ENCODE peak calls at places on chromosomes 7 and 10, in six cellular contexts. One of them, this sample, is unnamed.

GRCh38 chr7:51428226-51428887 is 111.7 kb upstream of the COBL start:
- DNase-seq in activated CD4-positive, alpha-beta T cell treated with anti-CD3 and anti-CD28 coated beads, Interleukin-2, amount 10 ng/mL, durations not matched to agents 24 days and 14 days: no peak
- DNase-seq in T-cell: no peak
- DNase-seq in T-helper 1 cell: no peak
- DNase-seq in HEK293T: no peak
- DNase-seq in astrocyte of the hippocampus: peak
- DNase-seq in this sample: no peak

GRCh38 chr10:114879541-114880158 is 58.1 kb downstream of the FHIP2A start:
- DNase-seq in T-cell: no peak
- DNase-seq in astrocyte of the hippocampus: peak
- DNase-seq in activated CD4-positive, alpha-beta T cell treated with anti-CD3 and anti-CD28 coated beads, Interleukin-2, amount 10 ng/mL, durations not matched to agents 24 days and 14 days: peak
- DNase-seq in T-helper 1 cell: peak
- DNase-seq in HEK293T: peak
- DNase-seq in this sample: peak

GRCh38 chr10:5906651-5907050 is 16.6 kb downstream of the FBH1 start:
- DNase-seq in T-helper 1 cell: no peak
- DNase-seq in activated CD4-positive, alpha-beta T cell treated with anti-CD3 and anti-CD28 coated beads, Interleukin-2, amount 10 ng/mL, durations not matched to agents 24 days and 14 days: no peak
- DNase-seq in HEK293T: no peak
- DNase-seq in T-cell: no peak
- DNase-seq in astrocyte of the hippocampus: no peak
- DNase-seq in this sample: no peak

GRCh38 chr10:130244928-130245495 is 108.8 kb downstream of the GLRX3 start:
- DNase-seq in T-helper 1 cell: no peak
- DNase-seq in T-cell: no peak
- DNase-seq in HEK293T: no peak
- DNase-seq in astrocyte of the hippocampus: no peak
- DNase-seq in activated CD4-positive, alpha-beta T cell treated with anti-CD3 and anti-CD28 coated beads, Interleukin-2, amount 10 ng/mL, durations not matched to agents 24 days and 14 days: no peak
- DNase-seq in this sample: no peak

GRCh38 chr10:60654813-60655464 is 123.3 kb upstream of the CDK1 start:
- DNase-seq in T-helper 1 cell: no peak
- DNase-seq in activated CD4-positive, alpha-beta T cell treated with anti-CD3 and anti-CD28 coated beads, Interleukin-2, amount 10 ng/mL, durations not matched to agents 24 days and 14 days: no peak
- DNase-seq in T-cell: no peak
- DNase-seq in astrocyte of the hippocampus: peak
- DNase-seq in HEK293T: no peak
- DNase-seq in this sample: peak

GRCh38 chr7:106625678-106626301 is 35.2 kb downstream of the CCDC71L start:
- DNase-seq in T-cell: no peak
- DNase-seq in T-helper 1 cell: no peak
- DNase-seq in activated CD4-positive, alpha-beta T cell treated with anti-CD3 and anti-CD28 coated beads, Interleukin-2, amount 10 ng/mL, durations not matched to agents 24 days and 14 days: no peak
- DNase-seq in astrocyte of the hippocampus: no peak
- DNase-seq in HEK293T: no peak
- DNase-seq in this sample: no peak

GRCh38 chr7:148963583-148964509 is 64.5 kb downstream of the PDIA4 start:
- DNase-seq in T-helper 1 cell: no peak
- DNase-seq in astrocyte of the hippocampus: peak
- DNase-seq in activated CD4-positive, alpha-beta T cell treated with anti-CD3 and anti-CD28 coated beads, Interleukin-2, amount 10 ng/mL, durations not matched to agents 24 days and 14 days: no peak
- DNase-seq in HEK293T: no peak
- DNase-seq in T-cell: no peak
- DNase-seq in this sample: peak

GRCh38 chr10:87578799-87579401 is 74.2 kb downstream of the MINPP1 start:
- DNase-seq in T-helper 1 cell: no peak
- DNase-seq in activated CD4-positive, alpha-beta T cell treated with anti-CD3 and anti-CD28 coated beads, Interleukin-2, amount 10 ng/mL, durations not matched to agents 24 days and 14 days: no peak
- DNase-seq in astrocyte of the hippocampus: no peak
- DNase-seq in T-cell: no peak
- DNase-seq in HEK293T: no peak
- DNase-seq in this sample: no peak

GRCh38 chr7:1558181-1558811 is 2.3 kb upstream of the TMEM184A start:
- DNase-seq in T-cell: no peak
- DNase-seq in HEK293T: peak
- DNase-seq in activated CD4-positive, alpha-beta T cell treated with anti-CD3 and anti-CD28 coated beads, Interleukin-2, amount 10 ng/mL, durations not matched to agents 24 days and 14 days: no peak
- DNase-seq in astrocyte of the hippocampus: peak
- DNase-seq in T-helper 1 cell: no peak
- DNase-seq in this sample: peak

GRCh38 chr10:49298990-49299815 is at the start of gene C10orf71:
- DNase-seq in astrocyte of the hippocampus: no peak
- DNase-seq in HEK293T: peak
- DNase-seq in T-helper 1 cell: no peak
- DNase-seq in activated CD4-positive, alpha-beta T cell treated with anti-CD3 and anti-CD28 coated beads, Interleukin-2, amount 10 ng/mL, durations not matched to agents 24 days and 14 days: no peak
- DNase-seq in T-cell: no peak
- DNase-seq in this sample: no peak

GRCh38 chr10:70155255-70155838 is 8.8 kb upstream of the TYSND1 start:
- DNase-seq in HEK293T: no peak
- DNase-seq in T-helper 1 cell: no peak
- DNase-seq in T-cell: no peak
- DNase-seq in activated CD4-positive, alpha-beta T cell treated with anti-CD3 and anti-CD28 coated beads, Interleukin-2, amount 10 ng/mL, durations not matched to agents 24 days and 14 days: no peak
- DNase-seq in astrocyte of the hippocampus: no peak
- DNase-seq in this sample: no peak

GRCh38 chr10:72858103-72858502 is 35.4 kb upstream of the OIT3 start:
- DNase-seq in astrocyte of the hippocampus: no peak
- DNase-seq in T-helper 1 cell: no peak
- DNase-seq in HEK293T: no peak
- DNase-seq in activated CD4-positive, alpha-beta T cell treated with anti-CD3 and anti-CD28 coated beads, Interleukin-2, amount 10 ng/mL, durations not matched to agents 24 days and 14 days: no peak
- DNase-seq in T-cell: no peak
- DNase-seq in this sample: no peak

GRCh38 chr7:150876817-150877526 is 24.7 kb downstream of the AOC1 start:
- DNase-seq in HEK293T: peak
- DNase-seq in astrocyte of the hippocampus: peak
- DNase-seq in activated CD4-positive, alpha-beta T cell treated with anti-CD3 and anti-CD28 coated beads, Interleukin-2, amount 10 ng/mL, durations not matched to agents 24 days and 14 days: peak
- DNase-seq in T-helper 1 cell: peak
- DNase-seq in T-cell: peak
- DNase-seq in this sample: peak

GRCh38 chr7:139059905-139060304 is 24.1 kb upstream of the ZC3HAV1L start:
- DNase-seq in astrocyte of the hippocampus: no peak
- DNase-seq in HEK293T: no peak
- DNase-seq in activated CD4-positive, alpha-beta T cell treated with anti-CD3 and anti-CD28 coated beads, Interleukin-2, amount 10 ng/mL, durations not matched to agents 24 days and 14 days: no peak
- DNase-seq in T-cell: no peak
- DNase-seq in T-helper 1 cell: no peak
- DNase-seq in this sample: no peak

GRCh38 chr10:71429304-71429703 is 32.6 kb downstream of the CDH23 start:
- DNase-seq in activated CD4-positive, alpha-beta T cell treated with anti-CD3 and anti-CD28 coated beads, Interleukin-2, amount 10 ng/mL, durations not matched to agents 24 days and 14 days: no peak
- DNase-seq in astrocyte of the hippocampus: no peak
- DNase-seq in HEK293T: no peak
- DNase-seq in T-helper 1 cell: no peak
- DNase-seq in T-cell: no peak
- DNase-seq in this sample: no peak

GRCh38 chr7:70298780-70299446 is 700.6 kb downstream of the AUTS2 start:
- DNase-seq in HEK293T: no peak
- DNase-seq in activated CD4-positive, alpha-beta T cell treated with anti-CD3 and anti-CD28 coated beads, Interleukin-2, amount 10 ng/mL, durations not matched to agents 24 days and 14 days: no peak
- DNase-seq in T-helper 1 cell: no peak
- DNase-seq in T-cell: no peak
- DNase-seq in astrocyte of the hippocampus: peak
- DNase-seq in this sample: no peak